ENCODE peak calls at places on chromosomes 12 and 14, in six cellular contexts. Q, V, T, Z, D and U are unnamed samples. For H3K4me1 and H3K27me3, the result is how much of the 10 kb centered on the place peaks cover.

GRCh38 chr14:67221248-67221981 is 19.8 kb upstream of the PALS1 start:
- DNase-seq in Z (no peak), V (no peak), D (peak), T (no peak), Q (no peak), U (peak)

GRCh38 chr12:19507823-19508222 is 68.5 kb downstream of the AEBP2 start:
- DNase-seq in Q (no peak), D (no peak), Z (no peak), V (no peak), T (no peak), U (peak)

GRCh38 chr12:4286228-4286627 is 12.7 kb downstream of the CCND2 start:
- DNase-seq in D (no peak), Z (no peak), Q (no peak), V (no peak), T (no peak), U (no peak)

GRCh38 chr14:68394113-68394718 is 398.7 kb downstream of the ZFP36L1 start:
- DNase-seq in T (no peak), Z (no peak), V (no peak), Q (no peak), D (no peak), U (peak)

GRCh38 chr12:45518516-45519235 is 210.8 kb upstream of the ARID2 start:
- DNase-seq in V (no peak), Q (no peak), Z (peak), D (peak), T (no peak), U (no peak)

GRCh38 chr12:120495723-120496352 is at the start of gene DYNLL1:
- DNase-seq in T (peak), Z (peak), V (peak), D (peak), Q (peak), U (peak)

GRCh38 chr12:6376079-6376941 is 947 bp upstream of the SCNN1A start:
- DNase-seq in T (peak), Q (no peak), V (no peak), Z (no peak), D (peak), U (peak)

GRCh38 chr12:79415754-79416435 is 274.9 kb downstream of the PAWR start:
- DNase-seq in V (no peak), Z (no peak), D (peak), T (no peak), Q (no peak), U (peak)

GRCh38 chr14:64149921-64150320 is 144.2 kb downstream of the ESR2 start:
- DNase-seq in Z (no peak), D (no peak), T (no peak), V (no peak), Q (no peak), U (no peak)

GRCh38 chr14:22268875-22269274 is 320.1 kb downstream of the DAD1 start:
- DNase-seq in D (peak), Q (no peak), Z (no peak), T (no peak), V (no peak), U (peak)

GRCh38 chr14:101457936-101458535 is 103.3 kb upstream of the DIO3 start:
- DNase-seq in V (no peak), Z (no peak), D (no peak), Q (no peak), T (no peak), U (no peak)

GRCh38 chr14:68786491-68787234 is 6.2 kb downstream of the ZFP36L1 start:
- DNase-seq in Q (no peak), Z (no peak), V (no peak), T (peak), D (no peak), U (peak)

GRCh38 chr12:94621662-94622359 is 28.5 kb downstream of the TMCC3 start:
- DNase-seq in V (no peak), T (peak), D (peak), Q (no peak), Z (no peak), U (no peak)

GRCh38 chr14:77607741-77608302 is 8.6 kb downstream of the SPTLC2 start:
- DNase-seq in Z (no peak), D (no peak), V (no peak), Q (peak), T (no peak), U (no peak)

GRCh38 chr12:40063424-40063823 is 42.5 kb downstream of the SLC2A13 start:
- DNase-seq in T (no peak), V (no peak), D (no peak), Z (no peak), Q (peak), U (no peak)

GRCh38 chr12:95215925-95216324 is 1.3 kb downstream of the FGD6 start:
- DNase-seq in T (no peak), Z (no peak), V (no peak), D (no peak), Q (no peak), U (peak)

GRCh38 chr12:6323340-6323994 is 13.0 kb downstream of the PLEKHG6 start:
- DNase-seq in Q (peak), T (no peak), V (no peak), D (peak), Z (peak), U (peak)

GRCh38 chr14:58216544-58216943 is 16.6 kb downstream of the ACTR10 start:
- DNase-seq in D (no peak), Z (no peak), V (no peak), Q (no peak), T (no peak), U (peak)

GRCh38 chr14:55744321-55744720 is 164.3 kb downstream of the KTN1 start:
- DNase-seq in Q (no peak), V (no peak), Z (no peak), T (no peak), D (no peak), U (no peak)

GRCh38 chr14:55734731-55735130 is 154.7 kb downstream of the KTN1 start:
- DNase-seq in V (no peak), Q (no peak), T (no peak), D (no peak), Z (no peak), U (no peak)

GRCh38 chr14:55745906-55746305 is 165.9 kb downstream of the KTN1 start:
- DNase-seq in T (no peak), D (no peak), V (no peak), Z (no peak), Q (no peak), U (no peak)

GRCh38 chr14:55743551-55743950 is 163.5 kb downstream of the KTN1 start:
- DNase-seq in V (no peak), Z (no peak), D (no peak), T (no peak), Q (no peak), U (no peak)

GRCh38 chr14:55739967-55740707 is 160.1 kb downstream of the KTN1 start:
- DNase-seq in Z (no peak), V (no peak), D (no peak), Q (no peak), T (no peak), U (peak)
- H3K4me3 ChIP-seq in Z (no peak), V (no peak), D (no peak), Q (no peak), T (no peak), U (no peak)

GRCh38 chr14:20798932-20799331 is 3.7 kb downstream of the RNASE1 start:
- DNase-seq in D (no peak), V (no peak), Z (no peak), T (no peak), Q (no peak), U (no peak)

GRCh38 chr14:20794644-20795369 is 7.8 kb downstream of the RNASE1 start:
- DNase-seq in Z (no peak), V (no peak), D (no peak), Q (no peak), T (no peak), U (no peak)

GRCh38 chr14:20799444-20799843 is 3.2 kb downstream of the RNASE1 start:
- DNase-seq in Z (no peak), T (no peak), D (no peak), Q (no peak), V (no peak), U (no peak)

GRCh38 chr14:20798318-20798717 is 4.3 kb downstream of the RNASE1 start:
- DNase-seq in D (no peak), T (no peak), Z (no peak), V (no peak), Q (no peak), U (no peak)

DNA sequence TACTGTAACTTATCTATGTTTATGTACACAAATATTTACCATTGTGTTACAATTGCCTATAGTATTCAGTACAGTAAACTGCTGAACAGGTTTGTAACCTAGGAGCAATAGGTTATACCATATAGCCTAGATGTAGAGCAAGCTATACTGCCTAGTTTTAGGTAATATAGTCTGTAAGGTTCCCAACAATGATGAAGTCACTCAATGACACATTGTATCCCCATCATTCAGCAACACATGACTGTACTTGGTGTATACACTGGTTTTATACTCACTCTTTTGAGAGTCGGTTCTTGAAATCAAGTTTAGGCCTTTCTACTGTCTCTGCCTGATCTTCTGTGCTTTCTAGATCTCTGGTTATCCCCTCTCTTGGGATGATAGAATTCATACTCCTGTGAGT is 5.5 kb downstream of the RNASE1 start:
- DNase-seq in T (no peak), Q (no peak), D (no peak), Z (no peak), V (no peak), U (no peak)
- H3K4me1 ChIP-seq in T (under half), Q (under half), D (under half), Z (under half), V (under half), U (under half)

DNA sequence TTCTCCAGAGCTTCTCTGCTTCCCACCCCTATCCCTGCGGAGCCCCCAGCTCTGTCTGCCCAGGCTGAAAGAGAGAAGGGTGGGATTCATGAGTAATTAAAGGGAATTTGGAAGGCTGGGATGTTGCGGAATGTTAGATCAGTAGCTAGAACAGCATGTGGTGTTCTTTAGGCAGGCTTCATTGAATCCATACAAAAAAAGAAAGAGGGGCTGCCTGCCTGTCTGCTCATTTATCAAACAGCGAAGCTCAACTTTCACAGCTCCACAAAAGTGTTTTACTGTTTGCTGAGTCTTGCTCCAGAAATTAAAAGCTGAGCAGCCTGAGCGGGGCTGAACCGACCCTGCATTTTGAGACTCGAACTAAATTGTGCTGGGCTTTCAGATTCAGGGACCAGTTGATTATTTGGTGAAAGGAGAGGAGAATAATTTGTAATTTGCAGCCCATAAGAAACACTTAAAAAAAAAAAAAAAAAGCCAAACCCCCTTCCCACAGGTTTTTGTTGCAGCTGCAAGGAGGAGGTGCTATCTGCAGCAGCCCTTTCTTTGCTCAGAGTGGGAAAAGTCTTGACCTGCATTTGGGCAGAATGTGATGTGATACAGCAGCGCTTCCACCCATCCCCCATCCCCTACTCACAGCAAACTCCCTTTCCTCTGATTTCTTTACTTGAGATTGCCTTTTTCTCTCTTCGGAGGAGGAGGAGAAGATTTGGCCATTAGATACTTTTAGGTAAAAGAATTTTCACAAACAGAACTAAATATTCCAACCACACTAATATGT is 89.7 kb downstream of the RFX4 start:
- DNase-seq in V (no peak), D (no peak), T (no peak), Z (no peak), Q (no peak), U (no peak)
- H3K27me3 ChIP-seq in V (under half), D (under half), T (under half), Z (under half), Q (under half), U (under half)

DNA sequence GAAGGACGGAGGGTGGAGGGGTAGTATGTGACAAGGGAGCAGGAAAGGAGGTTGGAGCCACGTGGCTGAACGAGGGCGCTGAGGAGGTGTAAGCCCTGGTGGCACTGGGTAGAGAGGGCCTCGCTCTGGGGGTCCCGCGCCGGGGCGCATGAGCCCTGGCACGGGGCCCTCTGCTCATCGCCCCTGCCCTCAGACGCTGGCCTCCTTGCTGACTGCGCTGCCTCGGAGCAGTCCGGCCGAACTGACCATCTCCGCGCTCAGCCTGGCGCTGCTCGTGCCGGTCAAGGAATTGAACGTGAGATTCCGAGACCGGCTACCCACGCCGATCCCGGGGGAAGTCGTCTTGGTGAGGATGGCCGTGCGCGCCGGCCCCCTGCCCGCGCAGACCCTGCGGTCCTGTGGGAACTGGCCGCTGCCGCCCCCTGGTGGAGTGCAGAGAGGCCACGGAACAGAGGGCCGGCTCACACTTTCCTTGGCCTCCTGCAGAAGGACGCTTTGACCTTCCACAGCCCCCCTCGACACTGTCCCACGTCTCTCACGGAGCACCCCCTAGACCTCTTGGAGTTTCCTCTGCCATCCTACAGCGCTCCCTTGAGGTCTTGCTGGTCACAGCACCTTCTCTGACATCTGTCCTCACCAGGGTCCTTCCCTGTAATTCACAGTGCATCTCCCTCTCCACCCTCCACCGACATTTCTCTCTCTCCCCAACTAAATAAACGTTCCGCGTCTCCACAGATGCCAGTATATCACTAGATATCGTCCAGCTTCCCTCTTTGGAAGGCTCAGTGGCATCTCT is 10.5 kb downstream of the ARHGEF25 start:
- DNase-seq in T (peak), V (no peak), Q (peak), Z (peak), D (peak), U (peak)
- H3K4me3 ChIP-seq in T (peak), V (peak), Q (peak), Z (peak), D (peak), U (peak)

DNA sequence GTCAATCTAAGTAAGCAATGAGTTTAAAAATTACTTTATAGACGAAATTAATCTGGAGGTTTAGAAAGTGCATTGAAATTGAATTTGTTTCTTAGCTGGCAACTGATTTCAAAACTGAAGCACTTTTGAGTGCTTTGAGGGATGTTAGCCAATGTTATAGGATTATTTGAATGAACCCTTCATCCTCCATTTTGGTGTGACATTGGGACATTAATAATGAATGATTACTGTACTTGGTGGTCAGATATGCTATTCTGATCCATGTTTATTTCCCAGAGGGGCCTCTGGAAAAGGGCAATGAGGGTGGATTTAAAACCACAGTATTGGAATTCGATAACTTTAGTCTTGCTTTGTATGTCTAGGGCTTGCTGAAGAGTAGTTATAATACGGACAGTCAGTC is 183.2 kb downstream of the AKAP6 start:
- DNase-seq in V (no peak), Q (no peak), Z (no peak), T (no peak), D (no peak), U (no peak)
- H3K4me1 ChIP-seq in V (under half), Q (under half), Z (under half), T (under half), D (under half), U (half or more)

GRCh38 chr12:106136263-106136662 is 2.5 kb downstream of the NUAK1 start:
- DNase-seq in V (no peak), Z (peak), D (peak), Q (peak), T (peak), U (peak)
- H3K27me3 ChIP-seq in V (under half), Z (under half), D (under half), Q (under half), T (under half), U (under half)